ENCODE peak calls at places on chromosomes 4 and X, in four cellular contexts. C is K562, Y is GM12878, W is HepG2. O is an unnamed sample.

GRCh38 chr4:16264798-16265197 is 38.5 kb upstream of the TAPT1 start:
- DNase-seq in C (no peak), Y (peak), W (peak), O (peak)

GRCh38 chr4:142350886-142351285 is 495.2 kb downstream of the INPP4B start:
- DNase-seq in Y (no peak), C (no peak), W (no peak), O (no peak)

GRCh38 chr4:147831452-147832192 is 99.7 kb downstream of the ARHGAP10 start:
- DNase-seq in W (no peak), Y (no peak), C (no peak), O (no peak)

GRCh38 chrX:85611926-85612325 is 232.5 kb upstream of the POF1B start:
- DNase-seq in Y (no peak), W (no peak), C (no peak), O (peak)

GRCh38 chrX:65516756-65517155 is 17.8 kb downstream of the LAS1L start:
- DNase-seq in Y (no peak), W (no peak), C (no peak), O (no peak)

GRCh38 chr4:52350926-52351325 is 299.8 kb downstream of the SPATA18 start:
- DNase-seq in C (no peak), W (no peak), Y (no peak), O (no peak)

GRCh38 chr4:148116971-148117370 is 325.2 kb downstream of the NR3C2 start:
- DNase-seq in W (no peak), Y (no peak), C (no peak), O (no peak)

GRCh38 chr4:17884063-17884462 is 73.3 kb downstream of the NCAPG start:
- DNase-seq in Y (no peak), C (no peak), W (no peak), O (no peak)

GRCh38 chr4:183757105-183757504 is 98.0 kb downstream of the TRAPPC11 start:
- DNase-seq in Y (no peak), W (no peak), C (no peak), O (no peak)

GRCh38 chr4:99863804-99864203 is 30.4 kb downstream of the LAMTOR3 start:
- DNase-seq in Y (no peak), C (no peak), W (no peak), O (no peak)
- TF ChIP-seq FOXK2 in Y (no peak), C (no peak), W (no peak), O (no peak)

GRCh38 chrX:34437586-34437985 is 219.5 kb downstream of the TMEM47 start:
- DNase-seq in Y (no peak), C (no peak), W (no peak), O (no peak)
- TF ChIP-seq FOXK2 in Y (no peak), C (no peak), W (no peak), O (no peak)

DNA sequence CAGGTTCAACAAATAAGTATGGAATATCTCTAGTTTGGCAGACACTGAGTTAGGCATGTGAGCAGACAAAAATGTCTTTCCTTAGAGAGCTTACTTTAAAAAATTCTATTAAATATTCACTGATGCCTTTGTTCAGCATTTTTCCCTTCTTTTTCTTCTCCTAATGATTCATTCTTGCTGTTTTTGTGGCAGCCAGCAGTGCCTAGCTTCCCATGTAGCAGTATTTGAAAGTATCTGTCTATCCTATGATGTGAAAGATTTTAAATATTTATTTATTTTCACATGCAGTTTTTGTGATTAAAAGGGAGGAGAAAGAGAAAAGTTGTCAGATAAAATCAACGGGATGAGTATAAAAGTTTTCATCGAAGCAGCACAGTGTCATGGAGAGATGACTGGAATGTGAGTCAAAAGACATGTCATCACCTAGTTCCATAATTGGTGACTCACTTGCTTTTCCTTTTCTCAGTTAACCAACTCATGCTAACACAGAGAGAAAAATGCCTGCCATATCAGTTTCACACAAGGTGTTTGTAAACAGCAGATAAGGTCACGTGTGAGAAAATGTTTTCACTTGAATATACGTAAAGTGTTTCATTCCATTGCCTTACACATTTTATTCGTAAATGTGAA is 69.8 kb downstream of the BMPR1B start:
- DNase-seq in W (no peak), C (peak), Y (no peak), O (no peak)
- TF ChIP-seq FOXK2 in W (no peak), C (peak), Y (no peak), O (no peak)

GRCh38 chrX:3271485-3272186 is 74.8 kb downstream of the MXRA5 start:
- DNase-seq in C (no peak), W (no peak), Y (no peak), O (no peak)
- TF ChIP-seq FOXK2 in C (no peak), W (no peak), Y (no peak), O (no peak)

DNA sequence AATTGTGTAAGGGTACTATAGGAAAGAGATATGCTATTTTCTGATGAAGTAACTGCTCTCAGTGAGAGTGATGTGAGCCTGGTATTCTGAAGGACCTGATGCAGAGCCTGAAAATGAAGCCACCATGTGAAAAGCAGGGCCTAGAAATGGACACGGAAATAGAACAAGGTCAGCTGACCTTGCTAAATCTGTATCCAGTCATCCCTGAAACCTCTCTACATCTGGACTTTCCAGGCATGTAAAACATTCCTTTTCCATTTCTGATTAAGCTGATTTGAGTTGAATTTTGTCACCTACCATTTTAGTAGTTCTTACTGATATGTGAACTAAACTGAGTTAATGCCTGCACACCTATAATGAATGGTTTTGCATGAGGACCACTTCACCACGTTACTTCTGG is 72.4 kb upstream of the NEIL3 start:
- DNase-seq in C (no peak), Y (no peak), W (no peak), O (no peak)
- TF ChIP-seq FOXK2 in C (no peak), Y (no peak), W (no peak), O (no peak)

GRCh38 chrX:153869473-153870287 is 16.3 kb downstream of the L1CAM start:
- DNase-seq in Y (no peak), C (no peak), W (no peak), O (no peak)

GRCh38 chrX:153868576-153869472 is 17.1 kb downstream of the L1CAM start:
- DNase-seq in Y (no peak), C (no peak), W (no peak), O (no peak)

GRCh38 chrX:153870791-153871360 is 15.1 kb downstream of the L1CAM start:
- DNase-seq in W (no peak), C (peak), Y (no peak), O (no peak)

GRCh38 chrX:153871451-153871850 is 14.5 kb downstream of the L1CAM start:
- DNase-seq in W (no peak), Y (no peak), C (no peak), O (no peak)

GRCh38 chrX:153870288-153870690 is 15.7 kb downstream of the L1CAM start:
- DNase-seq in Y (no peak), C (no peak), W (no peak), O (no peak)
- TF ChIP-seq FOXK2 in Y (no peak), C (no peak), W (no peak), O (no peak)

GRCh38 chrX:47097018-47097417 is 18.8 kb downstream of the RGN start:
- DNase-seq in W (no peak), Y (no peak), C (no peak), O (no peak)

GRCh38 chrX:47098746-47099145 is 20.5 kb downstream of the RGN start:
- DNase-seq in C (no peak), Y (no peak), W (no peak), O (no peak)

GRCh38 chrX:47091149-47091775 is 13.0 kb downstream of the RGN start:
- DNase-seq in Y (peak), C (no peak), W (no peak), O (no peak)

GRCh38 chrX:47093860-47094259 is 15.6 kb downstream of the RGN start:
- DNase-seq in C (no peak), W (no peak), Y (no peak), O (no peak)

DNA sequence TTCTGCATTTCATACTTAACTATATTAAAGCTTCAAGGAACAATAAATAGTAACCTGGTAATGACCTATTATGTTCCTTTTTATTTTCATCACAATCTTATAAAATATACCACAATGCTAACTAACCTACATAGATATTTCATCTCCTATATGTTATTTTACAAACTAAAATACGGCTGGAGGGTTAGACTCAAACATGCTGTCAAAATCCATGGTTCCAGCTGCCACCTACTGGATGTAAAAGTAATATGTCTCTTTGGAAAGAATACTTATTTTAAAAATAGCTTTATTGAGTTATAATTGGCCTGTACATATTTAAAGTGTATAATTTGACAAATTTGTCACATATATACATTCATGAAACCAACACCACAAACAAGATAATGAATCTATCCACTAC is 15.0 kb downstream of the RGN start:
- DNase-seq in Y (no peak), W (no peak), C (peak), O (no peak)
- TF ChIP-seq FOXK2 in Y (no peak), W (no peak), C (no peak), O (no peak)

DNA sequence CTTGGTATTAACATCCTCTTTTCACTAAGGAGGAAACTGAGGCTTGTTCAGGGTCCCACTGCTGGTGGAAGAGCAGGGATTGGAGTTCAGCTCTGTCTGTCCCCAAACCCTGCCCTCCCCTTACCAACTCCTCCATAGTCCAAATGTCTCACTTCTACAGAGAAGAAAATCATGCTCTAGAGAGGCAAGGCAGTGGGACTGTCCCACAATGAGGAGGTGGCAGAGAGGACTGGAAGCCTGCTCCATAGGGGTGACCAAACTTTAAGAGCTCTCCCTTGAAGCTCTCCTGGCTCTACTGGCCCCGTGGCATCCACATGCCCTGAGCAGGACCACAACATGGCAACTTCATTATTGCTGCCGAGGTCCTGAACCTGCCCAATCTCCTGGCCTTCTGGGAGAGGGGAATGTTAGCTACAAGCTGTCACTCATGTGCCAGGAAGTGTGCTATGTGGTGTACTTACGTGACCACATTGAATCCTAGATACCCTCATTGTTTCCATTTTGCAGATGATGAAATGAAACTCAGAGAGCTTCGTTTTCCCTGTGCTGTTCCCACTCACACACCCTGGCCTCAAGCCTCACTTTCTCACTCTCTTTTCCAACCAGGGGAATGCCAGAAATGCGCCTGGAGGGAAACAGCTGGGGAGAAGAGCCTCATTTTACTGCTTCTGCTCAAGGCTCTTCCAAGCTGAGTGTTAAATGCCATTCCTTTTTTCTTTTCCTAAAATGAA is 71.5 kb downstream of the ANAPC4 start:
- DNase-seq in Y (no peak), C (no peak), W (no peak), O (no peak)
- TF ChIP-seq FOXK2 in Y (no peak), C (no peak), W (no peak), O (no peak)